ENCODE peak calls at places on chromosomes 1 and 21, in four cellular contexts. X is amygdala, Z is GM13976, T is NCI-H69. H is an unnamed sample.
A peak's percentile ranks its signal among the peaks of the same experiment; 100 is the strongest.

GRCh38 chr1:166167395-166167922 is 658 bp upstream of the FAM78B start:
- DNase-seq in X (no peak), Z (no peak), T (no peak), H (peak; percentile 14)

GRCh38 chr1:93196591-93196990 is 16.1 kb downstream of the CCDC18 start:
- DNase-seq in T (no peak), X (no peak), Z (no peak), H (no peak)

GRCh38 chr21:14554948-14555347 is 8.8 kb upstream of the SAMSN1 start:
- DNase-seq in X (no peak), Z (no peak), T (no peak), H (no peak)

GRCh38 chr1:171433451-171433850 is 51.9 kb upstream of the PRRC2C start:
- DNase-seq in Z (no peak), X (no peak), T (no peak), H (no peak)

GRCh38 chr1:29459551-29459945 is 223.2 kb downstream of the PTPRU start:
- DNase-seq in X (no peak), Z (no peak), T (peak; percentile 65), H (no peak)

GRCh38 chr1:93753766-93754763 is 72.4 kb upstream of the BCAR3 start:
- DNase-seq in Z (no peak), X (no peak), T (no peak), H (no peak)

GRCh38 chr1:12475947-12476346 is 142.1 kb downstream of the DHRS3 start:
- DNase-seq in T (no peak), Z (no peak), X (no peak), H (no peak)

GRCh38 chr1:228282329-228283042 is 74.6 kb downstream of the OBSCN start:
- DNase-seq in Z (peak; percentile 28), X (no peak), T (no peak), H (no peak)

GRCh38 chr1:96234299-96234698 is 487.3 kb upstream of the PTBP2 start:
- DNase-seq in T (peak; percentile 97), Z (no peak), X (no peak), H (peak; percentile 16)

GRCh38 chr1:230972855-230973271 is 5.8 kb downstream of the TTC13 start:
- DNase-seq in T (no peak), Z (peak; percentile 53), X (no peak), H (no peak)

GRCh38 chr1:203299180-203299579 is 6.1 kb upstream of the BTG2 start:
- DNase-seq in X (no peak), Z (no peak), T (peak; percentile 55), H (no peak)

GRCh38 chr1:117970251-117970650 is 40.7 kb downstream of the WDR3 start:
- DNase-seq in Z (no peak), T (peak; percentile 75), X (no peak), H (no peak)

GRCh38 chr1:59487335-59488031 is 190.6 kb downstream of the FGGY start:
- DNase-seq in T (no peak), X (no peak), Z (no peak), H (no peak)

GRCh38 chr1:229221106-229222019 is 49.5 kb upstream of the RAB4A start:
- DNase-seq in T (peak; percentile 99), X (no peak), Z (no peak), H (peak; percentile 71)

GRCh38 chr1:178055093-178055492 is 38.8 kb upstream of the RASAL2 start:
- DNase-seq in T (no peak), X (peak; percentile 22), Z (no peak), H (no peak)

GRCh38 chr1:80021891-80022290 is 1015.4 kb upstream of the ADGRL4 start:
- DNase-seq in X (no peak), T (no peak), Z (no peak), H (no peak)

GRCh38 chr1:205961405-205961804 is 18.1 kb upstream of the SLC26A9 start:
- DNase-seq in Z (peak; percentile 67), T (no peak), X (no peak), H (no peak)